ENCODE peak calls at places on chromosomes 11 and 22, in eight cellular contexts. G is HEK293T; X is transverse colon; I is T-cell; Y is HuH-7; Q is NCI-H510A treated with DMSO at 0.1 percent for 48 hours; E is stimulated activated CD8-positive, alpha-beta memory T cell treated with anti-CD3 and anti-CD28 coated beads, Interleukin-15, amount 100 ng/mL, for 1 hour; K is NCI-H460. B is an unnamed sample.

GRCh38 chr11:95715777-95716241 is 73.8 kb downstream of the FAM76B start:
- DNase-seq in G (no peak), X (no peak), I (no peak), Y (no peak), Q (no peak), E (no peak), K (no peak), B (no peak)

GRCh38 chr22:20494978-20495860 is at the start of gene KLHL22:
- DNase-seq in G (peak), X (peak), I (peak), Y (peak), Q (no peak), E (no peak), K (no peak), B (peak)

GRCh38 chr11:46315033-46315738 is 32.1 kb upstream of the DGKZ start:
- DNase-seq in G (peak), X (peak), I (peak), Y (peak), Q (no peak), E (peak), K (peak), B (peak)

GRCh38 chr11:783581-784015 is 6.3 kb downstream of the CEND1 start:
- DNase-seq in G (no peak), X (peak), I (no peak), Y (no peak), Q (peak), E (no peak), K (no peak), B (no peak)

GRCh38 chr11:34468209-34468841 is 29.6 kb downstream of the CAT start:
- DNase-seq in G (peak), X (peak), I (peak), Y (peak), Q (no peak), E (no peak), K (peak), B (peak)

GRCh38 chr11:72826942-72827480 is 12.8 kb downstream of the ATG16L2 start:
- DNase-seq in G (no peak), X (no peak), I (no peak), Y (no peak), Q (no peak), E (no peak), K (no peak), B (no peak)

GRCh38 chr11:111414267-111414931 is 35.3 kb upstream of the POU2AF1 start:
- DNase-seq in G (no peak), X (peak), I (no peak), Y (no peak), Q (no peak), E (no peak), K (no peak), B (no peak)

GRCh38 chr11:117560786-117561530 is 233.3 kb downstream of the CEP164 start:
- DNase-seq in G (no peak), X (no peak), I (no peak), Y (no peak), Q (no peak), E (no peak), K (no peak), B (no peak)

GRCh38 chr11:16861867-16862266 is 123.4 kb downstream of the C11orf58 start:
- DNase-seq in G (no peak), X (no peak), I (no peak), Y (no peak), Q (no peak), E (no peak), K (no peak), B (no peak)

GRCh38 chr11:109106201-109106906 is 315.6 kb upstream of the C11orf87 start:
- DNase-seq in G (no peak), X (no peak), I (no peak), Y (no peak), Q (no peak), E (no peak), K (no peak), B (no peak)

GRCh38 chr22:23192133-23192532 is 11.8 kb downstream of the BCR start:
- DNase-seq in G (no peak), X (no peak), I (no peak), Y (no peak), Q (peak), E (no peak), K (no peak), B (no peak)

GRCh38 chr22:28674121-28674563 is 5.5 kb downstream of the TTC28 start:
- DNase-seq in G (no peak), X (no peak), I (peak), Y (no peak), Q (no peak), E (no peak), K (no peak), B (peak)

GRCh38 chr11:92834296-92835020 is 135.0 kb upstream of the MTNR1B start:
- DNase-seq in G (no peak), X (no peak), I (no peak), Y (no peak), Q (no peak), E (no peak), K (no peak), B (no peak)

GRCh38 chr11:119363874-119364590 is 17.5 kb downstream of the USP2 start:
- DNase-seq in G (peak), X (peak), I (no peak), Y (peak), Q (no peak), E (no peak), K (peak), B (no peak)

GRCh38 chr11:96424693-96425092 is 34.9 kb downstream of the JRKL start:
- DNase-seq in G (no peak), X (no peak), I (no peak), Y (no peak), Q (no peak), E (no peak), K (no peak), B (no peak)

GRCh38 chr11:33064033-33064825 is 24.9 kb downstream of the TCP11L1 start:
- DNase-seq in G (no peak), X (no peak), I (no peak), Y (no peak), Q (no peak), E (no peak), K (no peak), B (peak)

GRCh38 chr22:33884829-33885228 is 35.4 kb downstream of the LARGE1 start:
- DNase-seq in G (no peak), X (no peak), I (no peak), Y (no peak), Q (no peak), E (no peak), K (no peak), B (no peak)

GRCh38 chr11:68655806-68656205 is 28.5 kb upstream of the GAL start:
- DNase-seq in G (no peak), X (no peak), I (no peak), Y (no peak), Q (no peak), E (no peak), K (no peak), B (no peak)

GRCh38 chr11:46390331-46391171 is 1.0 kb downstream of the CHRM4 start:
- DNase-seq in G (no peak), X (no peak), I (no peak), Y (no peak), Q (no peak), E (no peak), K (no peak), B (no peak)

GRCh38 chr11:124746621-124747243 is 5.3 kb downstream of the VSIG2 start:
- DNase-seq in G (peak), X (peak), I (peak), Y (peak), Q (peak), E (peak), K (peak), B (peak)

GRCh38 chr11:91303754-91304153 is 920.9 kb upstream of the FAT3 start:
- DNase-seq in G (no peak), X (no peak), I (no peak), Y (no peak), Q (no peak), E (no peak), K (no peak), B (no peak)

GRCh38 chr22:21632237-21632895 is at the start of gene CCDC116:
- DNase-seq in G (peak), X (peak), I (peak), Y (peak), Q (no peak), E (peak), K (no peak), B (peak)

GRCh38 chr22:28171135-28171534 is 252.1 kb upstream of the PITPNB start:
- DNase-seq in G (no peak), X (no peak), I (no peak), Y (no peak), Q (no peak), E (no peak), K (no peak), B (no peak)